ENCODE peak calls at places on chromosome 17, in ten cellular contexts. P, X, B, F, O, Z, L, T, U and K are unnamed samples.

GRCh38 chr17:28258347-28258887 is 60.6 kb upstream of the TMEM97 start:
- DNase-seq in O (no peak), P (no peak), B (no peak), X (no peak), T (no peak), L (no peak), U (no peak), F (no peak), Z (peak), K (no peak)

GRCh38 chr17:32285770-32286517 is 20.3 kb downstream of the RHBDL3 start:
- DNase-seq in Z (no peak), L (no peak), T (no peak), B (no peak), U (no peak), O (no peak), F (no peak), X (no peak), P (no peak), K (no peak)

GRCh38 chr17:77349976-77350830 is 209.4 kb downstream of the SEC14L1 start:
- DNase-seq in X (no peak), P (no peak), T (no peak), L (no peak), U (no peak), O (peak), F (no peak), Z (peak), B (no peak), K (peak)

GRCh38 chr17:62892870-62893338 is 73.1 kb upstream of the TANC2 start:
- DNase-seq in O (peak), B (peak), Z (peak), T (no peak), X (peak), U (no peak), L (peak), P (no peak), F (peak), K (no peak)

GRCh38 chr17:64063766-64064224 is 43.4 kb upstream of the ICAM2 start:
- DNase-seq in T (peak), O (no peak), U (peak), B (no peak), X (peak), L (peak), P (peak), F (peak), Z (peak), K (peak)

GRCh38 chr17:1758812-1759211 is 3.0 kb upstream of the SERPINF1 start:
- DNase-seq in B (no peak), X (no peak), U (no peak), L (no peak), O (no peak), F (no peak), T (no peak), P (no peak), Z (no peak), K (no peak)

GRCh38 chr17:79006001-79006400 is 3.6 kb downstream of the CANT1 start:
- DNase-seq in Z (no peak), B (no peak), F (no peak), P (no peak), U (no peak), O (no peak), L (no peak), T (no peak), X (no peak), K (no peak)

GRCh38 chr17:81411305-81411704 is 16.0 kb downstream of the BAHCC1 start:
- DNase-seq in U (no peak), O (no peak), T (no peak), P (no peak), F (no peak), L (no peak), B (no peak), X (no peak), Z (no peak), K (no peak)

GRCh38 chr17:81579298-81579697 is 27.1 kb upstream of the FAAP100 start:
- DNase-seq in U (no peak), B (no peak), P (no peak), L (no peak), F (no peak), T (no peak), X (no peak), O (no peak), Z (no peak), K (no peak)

GRCh38 chr17:13113821-13114525 is 96.1 kb upstream of the ELAC2 start:
- DNase-seq in Z (no peak), L (no peak), O (no peak), X (no peak), T (no peak), B (no peak), U (no peak), F (no peak), P (no peak), K (no peak)

GRCh38 chr17:40070895-40071719 is 8.3 kb downstream of the THRA start:
- DNase-seq in T (no peak), O (no peak), L (peak), X (no peak), U (no peak), F (peak), B (no peak), Z (peak), P (no peak), K (no peak)

GRCh38 chr17:61338000-61338864 is 61.4 kb upstream of the TBX2 start:
- DNase-seq in B (no peak), O (peak), F (no peak), P (no peak), T (no peak), L (no peak), Z (no peak), X (peak), U (no peak), K (no peak)

GRCh38 chr17:1486802-1487695 is 5.4 kb downstream of the MYO1C start:
- DNase-seq in B (no peak), L (peak), F (peak), P (peak), U (no peak), Z (peak), O (no peak), T (peak), X (peak), K (peak)

GRCh38 chr17:148757-149156 is 11.4 kb downstream of the SCGB1C2 start:
- DNase-seq in L (peak), B (no peak), U (no peak), F (no peak), X (no peak), O (no peak), T (no peak), Z (no peak), P (no peak), K (no peak)

GRCh38 chr17:76670708-76671122 is 27.2 kb upstream of the ST6GALNAC1 start:
- DNase-seq in Z (no peak), X (no peak), O (no peak), T (no peak), P (no peak), F (no peak), B (no peak), L (no peak), U (no peak), K (peak)

GRCh38 chr17:76490112-76490710 is 11.0 kb downstream of the RHBDF2 start:
- DNase-seq in P (no peak), T (no peak), Z (no peak), L (no peak), B (no peak), X (no peak), U (no peak), O (no peak), F (no peak), K (no peak)

GRCh38 chr17:62919388-62919787 is 46.6 kb upstream of the TANC2 start:
- DNase-seq in F (no peak), P (no peak), L (no peak), T (peak), U (no peak), X (no peak), O (no peak), B (no peak), Z (no peak), K (no peak)

GRCh38 chr17:1000597-1001490 is 3.9 kb downstream of the TIMM22 start:
- DNase-seq in Z (no peak), U (no peak), B (no peak), T (peak), L (peak), P (no peak), F (peak), O (no peak), X (no peak), K (no peak)

GRCh38 chr17:54270499-54270898 is 447.8 kb downstream of the KIF2B start:
- DNase-seq in O (no peak), P (no peak), Z (no peak), L (no peak), U (no peak), F (no peak), T (no peak), X (no peak), B (no peak), K (no peak)

GRCh38 chr17:1423456-1424135 is 23.6 kb upstream of the YWHAE start:
- DNase-seq in O (no peak), Z (no peak), U (no peak), B (no peak), F (no peak), X (no peak), T (no peak), L (no peak), P (no peak), K (no peak)

GRCh38 chr17:79388556-79389295 is 222.1 kb downstream of the RBFOX3 start:
- DNase-seq in O (no peak), F (no peak), P (peak), T (peak), L (peak), Z (peak), X (peak), U (peak), B (no peak), K (peak)

GRCh38 chr17:38701504-38702165 is 3.4 kb upstream of the MLLT6 start:
- DNase-seq in P (peak), X (peak), F (no peak), O (no peak), B (no peak), U (no peak), Z (peak), L (no peak), T (no peak), K (peak)

GRCh38 chr17:38703742-38704644 is 1.1 kb upstream of the MLLT6 start:
- DNase-seq in B (no peak), X (no peak), L (peak), T (peak), P (peak), Z (peak), F (peak), O (no peak), U (peak), K (peak)

GRCh38 chr17:38702166-38702899 is 2.7 kb upstream of the MLLT6 start:
- DNase-seq in U (peak), Z (peak), F (peak), P (peak), T (peak), O (no peak), L (peak), B (peak), X (peak), K (peak)

GRCh38 chr17:38704645-38705522 is at the start of gene MLLT6:
- DNase-seq in O (no peak), L (peak), P (peak), F (peak), U (peak), T (peak), B (no peak), X (peak), Z (peak), K (peak)

DNA sequence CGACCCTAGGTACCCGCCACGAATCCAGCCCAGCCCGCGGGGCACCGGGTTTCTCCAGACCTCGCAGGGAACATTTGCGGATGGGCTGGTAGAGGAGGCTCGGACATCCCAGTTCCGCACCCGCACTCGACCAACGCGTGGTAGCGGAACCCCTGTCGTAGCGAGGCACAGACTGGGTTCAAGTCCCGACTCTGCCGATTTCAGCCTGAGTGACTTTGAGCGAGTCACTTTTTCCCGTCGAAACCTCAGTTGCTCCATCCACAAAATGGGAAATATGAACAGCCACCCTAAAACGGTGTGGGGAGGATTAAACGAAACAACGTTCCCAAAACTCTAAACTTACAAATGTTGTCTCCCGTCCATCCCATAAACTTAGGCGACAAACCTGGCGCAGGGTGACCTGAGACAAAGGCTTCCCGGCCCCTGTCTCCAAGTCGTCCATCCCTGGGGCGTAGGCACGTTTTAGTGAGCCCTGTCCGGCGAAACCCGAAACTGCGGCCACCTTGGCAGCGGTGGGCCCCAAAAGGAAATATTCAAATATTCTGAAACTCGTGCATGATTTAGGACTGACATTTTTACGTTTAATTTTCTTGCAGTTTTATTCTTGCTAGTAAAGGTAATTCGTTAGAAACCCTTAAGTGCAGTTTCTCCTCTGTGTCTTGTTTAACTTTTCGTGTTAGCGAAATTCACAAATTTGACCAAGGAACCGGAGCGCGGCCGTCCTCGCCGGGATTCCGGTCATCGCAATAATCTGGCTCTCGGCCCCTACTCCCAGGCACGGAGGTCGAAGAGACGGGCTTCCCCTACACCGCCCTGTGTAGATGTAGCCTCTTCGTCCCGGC is 2.0 kb upstream of the MLLT6 start:
- DNase-seq in P (peak), U (peak), L (no peak), X (no peak), Z (peak), T (no peak), F (no peak), O (no peak), B (no peak), K (peak)
- TF ChIP-seq CTCF in P (no peak), U (no peak), L (no peak), X (no peak), Z (no peak), T (no peak), F (no peak), O (no peak), B (no peak), K (no peak)

GRCh38 chr17:41211845-41212466 is 14.5 kb upstream of the KRTAP9-2 start:
- DNase-seq in U (no peak), P (no peak), L (no peak), X (peak), Z (peak), O (peak), B (peak), T (no peak), F (no peak), K (no peak)
- TF ChIP-seq CTCF in U (no peak), P (no peak), L (no peak), X (no peak), Z (no peak), O (no peak), B (no peak), T (no peak), F (no peak), K (no peak)

GRCh38 chr17:44968225-44969143 is at the start of gene C1QL1:
- DNase-seq in T (peak), Z (peak), O (no peak), F (peak), X (peak), U (peak), B (peak), L (peak), P (peak), K (peak)
- TF ChIP-seq CTCF in T (peak), Z (no peak), O (no peak), F (peak), X (no peak), U (peak), B (peak), L (no peak), P (no peak), K (no peak)

GRCh38 chr17:30211371-30211770 is 24.1 kb downstream of the SLC6A4 start:
- DNase-seq in O (no peak), U (no peak), F (no peak), B (no peak), Z (no peak), P (no peak), T (no peak), L (no peak), X (no peak), K (no peak)
- TF ChIP-seq CTCF in O (no peak), U (no peak), F (no peak), B (no peak), Z (no peak), P (no peak), T (no peak), L (no peak), X (no peak), K (no peak)

GRCh38 chr17:35766903-35767510 is 6.3 kb downstream of the C17orf50 start:
- DNase-seq in P (peak), X (peak), B (no peak), L (no peak), O (no peak), Z (no peak), F (no peak), U (no peak), T (peak), K (peak)

GRCh38 chr17:35768796-35769195 is 8.1 kb downstream of the C17orf50 start:
- DNase-seq in B (no peak), Z (no peak), L (no peak), F (no peak), X (no peak), O (no peak), P (no peak), T (no peak), U (no peak), K (no peak)

GRCh38 chr17:35773129-35773528 is 12.4 kb downstream of the C17orf50 start:
- DNase-seq in T (no peak), O (no peak), F (no peak), B (no peak), L (no peak), U (no peak), Z (no peak), X (no peak), P (no peak), K (no peak)

GRCh38 chr17:35766489-35766877 is 5.8 kb downstream of the C17orf50 start:
- DNase-seq in L (no peak), X (no peak), F (no peak), Z (no peak), O (no peak), T (no peak), U (no peak), B (no peak), P (no peak), K (no peak)

GRCh38 chr17:35769895-35770486 is 9.3 kb downstream of the C17orf50 start:
- DNase-seq in U (no peak), P (no peak), Z (no peak), F (no peak), O (no peak), B (no peak), X (no peak), T (no peak), L (no peak), K (no peak)
- TF ChIP-seq CTCF in U (peak), P (peak), Z (no peak), F (no peak), O (peak), B (peak), X (peak), T (peak), L (no peak), K (no peak)

DNA sequence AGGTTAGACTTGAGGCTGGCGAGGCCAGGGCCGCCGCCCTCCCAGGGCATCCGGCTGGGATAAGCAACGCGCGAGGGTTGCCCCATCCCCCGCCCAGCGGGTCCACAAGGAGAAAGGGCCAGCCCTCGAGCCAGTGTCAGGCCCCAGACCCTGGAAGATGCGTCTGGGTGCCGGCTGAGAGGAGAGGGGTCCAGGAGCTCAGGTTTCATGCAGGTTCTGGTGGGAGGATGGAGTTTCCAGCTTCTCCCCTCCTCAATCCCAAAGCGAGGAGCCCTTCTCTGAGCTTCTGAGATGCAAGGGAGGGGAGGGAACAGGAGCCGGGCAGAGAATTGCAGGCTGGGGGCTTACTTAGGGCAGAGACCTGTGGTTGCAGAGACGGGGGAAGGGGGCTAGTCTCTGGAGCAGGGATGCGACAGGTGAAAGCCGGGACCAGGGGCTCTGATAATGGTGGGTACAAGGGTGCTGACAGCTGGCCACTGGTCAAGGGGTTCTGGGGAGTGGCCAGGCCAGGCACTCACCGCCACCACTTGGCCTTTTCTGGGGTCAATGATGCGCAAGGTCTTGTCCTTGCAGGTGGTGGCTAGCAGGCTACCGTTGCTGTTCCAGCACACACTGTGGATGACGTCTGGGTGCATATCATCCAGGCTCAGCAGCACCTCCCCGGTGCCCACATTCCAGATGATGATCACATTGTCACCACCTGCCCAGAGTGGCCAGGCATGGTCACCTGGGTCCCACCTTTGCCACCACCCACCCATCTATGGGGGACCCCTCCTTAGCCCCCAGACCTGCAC is 4.2 kb downstream of the CORO6 start:
- DNase-seq in U (no peak), P (no peak), Z (no peak), B (no peak), T (no peak), L (no peak), O (no peak), F (no peak), X (no peak), K (no peak)
- TF ChIP-seq CTCF in U (peak), P (no peak), Z (no peak), B (no peak), T (no peak), L (no peak), O (no peak), F (no peak), X (peak), K (no peak)

GRCh38 chr17:68734911-68735310 is 133.7 kb upstream of the FAM20A start:
- DNase-seq in O (no peak), T (no peak), X (no peak), B (no peak), Z (no peak), L (no peak), F (no peak), P (no peak), U (no peak), K (no peak)

GRCh38 chr17:68738044-68738443 is 136.9 kb upstream of the FAM20A start:
- DNase-seq in B (no peak), F (no peak), X (no peak), U (no peak), L (no peak), T (peak), Z (no peak), P (no peak), O (no peak), K (no peak)

DNA sequence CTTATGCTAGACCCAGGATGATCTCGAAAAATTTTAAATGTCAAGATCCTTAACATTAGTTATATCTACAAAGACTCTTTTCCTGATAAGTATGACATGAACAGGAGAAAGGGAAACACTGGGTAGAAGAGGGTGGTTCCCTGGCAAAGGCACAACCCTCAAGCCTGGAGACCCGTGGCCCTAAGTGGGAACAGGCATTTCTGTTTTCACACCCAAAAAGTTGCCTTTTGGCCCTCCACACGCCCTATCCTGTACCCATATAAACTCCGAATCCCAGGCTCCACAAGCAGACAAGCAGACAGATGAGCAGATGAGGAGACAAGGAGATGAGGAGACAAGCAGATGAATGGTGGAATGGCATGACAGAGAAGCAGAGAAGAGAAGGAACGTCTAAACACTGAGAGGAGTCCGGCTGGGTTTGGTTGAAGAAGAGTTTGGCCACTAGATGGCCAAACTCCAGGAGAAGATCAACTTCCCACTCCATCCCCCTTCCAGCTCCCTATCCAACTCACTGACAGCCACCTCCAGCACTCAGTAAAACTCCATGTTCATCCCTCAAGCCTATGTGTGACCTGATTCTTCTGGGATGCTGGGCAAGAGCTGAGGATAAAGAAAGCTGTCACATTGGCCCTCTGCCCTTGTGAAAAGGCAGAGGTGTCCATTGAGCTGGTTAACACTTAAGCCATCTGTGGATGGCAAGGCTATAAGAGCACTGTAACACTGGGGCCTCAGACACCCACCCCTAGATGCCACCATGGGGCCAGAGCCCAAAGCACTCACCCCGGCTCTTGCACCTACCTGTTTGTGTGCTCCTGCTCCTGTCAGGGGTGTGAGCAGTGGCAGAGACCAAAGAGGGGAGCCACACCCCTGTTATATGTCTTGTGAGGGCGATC is 139.6 kb upstream of the FAM20A start:
- DNase-seq in X (peak), L (no peak), Z (no peak), B (no peak), O (no peak), U (no peak), P (no peak), F (no peak), T (no peak), K (no peak)
- TF ChIP-seq CTCF in X (peak), L (no peak), Z (no peak), B (no peak), O (peak), U (peak), P (no peak), F (no peak), T (no peak), K (no peak)

GRCh38 chr17:71970312-71970711 is 150.5 kb upstream of the SOX9 start:
- DNase-seq in T (no peak), U (no peak), L (no peak), P (peak), O (no peak), F (no peak), X (peak), B (no peak), Z (peak), K (peak)
- TF ChIP-seq CTCF in T (no peak), U (no peak), L (no peak), P (no peak), O (no peak), F (no peak), X (no peak), B (no peak), Z (no peak), K (no peak)